ENCODE peak calls at places on chromosomes 4 and X, in five cellular contexts. One of them, this sample, is unnamed.

GRCh38 chr4:42149004-42149403 is 3.5 kb downstream of the BEND4 start:
- DNase-seq in transverse colon: no peak
- DNase-seq in H1: no peak
- DNase-seq in GM12878: no peak
- DNase-seq in esophagus muscularis mucosa: no peak
- DNase-seq in this sample: no peak

GRCh38 chr4:62399242-62399641 is 1199.1 kb downstream of the ADGRL3 start:
- DNase-seq in transverse colon: no peak
- DNase-seq in GM12878: no peak
- DNase-seq in H1: no peak
- DNase-seq in esophagus muscularis mucosa: no peak
- DNase-seq in this sample: no peak

GRCh38 chrX:110509778-110510510 is 151.3 kb downstream of the RTL9 start:
- DNase-seq in transverse colon: no peak
- DNase-seq in H1: no peak
- DNase-seq in esophagus muscularis mucosa: no peak
- DNase-seq in GM12878: no peak
- DNase-seq in this sample: no peak

GRCh38 chrX:153883163-153883843 is 2.7 kb downstream of the L1CAM start:
- DNase-seq in transverse colon: no peak
- DNase-seq in esophagus muscularis mucosa: no peak
- DNase-seq in GM12878: no peak
- DNase-seq in H1: no peak
- DNase-seq in this sample: no peak

GRCh38 chrX:16589211-16589610 is 60.7 kb upstream of the S100G start:
- DNase-seq in H1: no peak
- DNase-seq in transverse colon: no peak
- DNase-seq in esophagus muscularis mucosa: no peak
- DNase-seq in GM12878: no peak
- DNase-seq in this sample: no peak

GRCh38 chrX:95505721-95506120 is 1178.9 kb upstream of the DIAPH2 start:
- DNase-seq in GM12878: no peak
- DNase-seq in H1: no peak
- DNase-seq in esophagus muscularis mucosa: no peak
- DNase-seq in transverse colon: no peak
- DNase-seq in this sample: no peak

GRCh38 chr4:186298034-186298647 is 32.2 kb downstream of the F11 start:
- DNase-seq in transverse colon: no peak
- DNase-seq in GM12878: no peak
- DNase-seq in esophagus muscularis mucosa: no peak
- DNase-seq in H1: peak
- DNase-seq in this sample: no peak

GRCh38 chrX:2819345-2820130 is 9.2 kb upstream of the GYG2 start:
- DNase-seq in transverse colon: no peak
- DNase-seq in esophagus muscularis mucosa: no peak
- DNase-seq in H1: no peak
- DNase-seq in GM12878: no peak
- DNase-seq in this sample: no peak

GRCh38 chrX:73855546-73855945 is 292.5 kb downstream of the CHIC1 start:
- DNase-seq in GM12878: peak
- DNase-seq in esophagus muscularis mucosa: no peak
- DNase-seq in H1: peak
- DNase-seq in transverse colon: peak
- DNase-seq in this sample: peak

GRCh38 chr4:7021930-7022658 is 21.1 kb upstream of the TADA2B start:
- DNase-seq in H1: no peak
- DNase-seq in GM12878: no peak
- DNase-seq in transverse colon: no peak
- DNase-seq in esophagus muscularis mucosa: no peak
- DNase-seq in this sample: no peak

GRCh38 chr4:78592104-78592783 is 40.7 kb downstream of the ANXA3 start:
- DNase-seq in GM12878: no peak
- DNase-seq in esophagus muscularis mucosa: no peak
- DNase-seq in transverse colon: no peak
- DNase-seq in H1: no peak
- DNase-seq in this sample: no peak

GRCh38 chr4:138972956-138973819 is 42.4 kb upstream of the NOCT start:
- DNase-seq in GM12878: no peak
- DNase-seq in H1: peak
- DNase-seq in transverse colon: no peak
- DNase-seq in esophagus muscularis mucosa: no peak
- DNase-seq in this sample: no peak

GRCh38 chr4:123603165-123603564 is 206.6 kb downstream of the SPRY1 start:
- DNase-seq in H1: no peak
- DNase-seq in GM12878: no peak
- DNase-seq in esophagus muscularis mucosa: no peak
- DNase-seq in transverse colon: peak
- DNase-seq in this sample: no peak

GRCh38 chr4:82737354-82737753 is 61.2 kb downstream of the SCD5 start:
- DNase-seq in esophagus muscularis mucosa: no peak
- DNase-seq in transverse colon: no peak
- DNase-seq in H1: no peak
- DNase-seq in GM12878: no peak
- DNase-seq in this sample: no peak

GRCh38 chr4:82741188-82741587 is 57.4 kb downstream of the SCD5 start:
- DNase-seq in transverse colon: no peak
- DNase-seq in H1: no peak
- DNase-seq in esophagus muscularis mucosa: no peak
- DNase-seq in GM12878: no peak
- DNase-seq in this sample: no peak

GRCh38 chr4:82745173-82745842 is 53.3 kb downstream of the SCD5 start:
- DNase-seq in transverse colon: no peak
- DNase-seq in GM12878: no peak
- DNase-seq in H1: no peak
- DNase-seq in esophagus muscularis mucosa: no peak
- DNase-seq in this sample: no peak

GRCh38 chr4:82744284-82744963 is 54.2 kb downstream of the SCD5 start:
- DNase-seq in H1: no peak
- DNase-seq in esophagus muscularis mucosa: no peak
- DNase-seq in GM12878: no peak
- DNase-seq in transverse colon: no peak
- DNase-seq in this sample: no peak

DNA sequence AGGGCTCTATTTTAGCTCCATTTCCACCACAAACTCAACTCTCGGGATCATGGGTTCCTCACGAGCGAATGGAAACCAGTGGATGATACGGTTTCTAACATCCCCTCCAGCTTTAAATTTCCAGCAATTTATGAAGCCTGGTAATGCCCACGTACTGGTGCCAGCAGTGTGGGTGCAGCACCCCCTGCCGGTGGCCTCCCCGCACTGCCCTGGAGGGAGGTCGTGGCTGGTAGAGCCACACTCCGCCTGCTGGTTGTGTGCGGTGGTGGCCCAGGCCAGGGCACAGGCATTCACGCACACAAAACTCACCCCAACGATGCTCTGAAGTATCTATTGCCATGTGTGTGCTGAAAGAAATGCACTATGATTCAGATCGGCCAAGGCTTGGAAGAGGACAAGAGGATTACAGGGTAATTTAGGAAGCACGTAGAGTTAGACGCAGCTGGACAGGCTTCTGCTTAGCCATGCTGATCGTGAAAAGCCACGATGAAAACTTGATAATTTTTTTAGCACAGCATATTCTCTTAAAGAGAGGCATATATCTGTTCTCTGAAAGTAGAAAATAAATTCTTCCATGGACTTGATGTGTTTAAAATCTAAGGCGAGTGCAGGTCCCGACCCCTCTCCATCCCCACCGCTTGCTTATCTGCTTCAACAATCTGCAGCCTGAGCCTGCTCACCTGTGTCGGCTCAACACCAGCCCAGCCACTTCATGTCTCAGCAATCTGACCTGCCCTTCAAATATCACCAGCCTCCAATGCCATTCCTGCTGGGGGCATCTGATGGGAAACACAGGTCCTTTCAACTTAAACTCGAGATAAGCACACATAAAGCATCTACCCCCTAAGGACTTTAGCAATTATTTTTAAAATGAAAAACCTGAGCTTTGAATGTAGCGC is 59.1 kb downstream of the SCD5 start:
- DNase-seq in esophagus muscularis mucosa: no peak
- DNase-seq in transverse colon: peak
- DNase-seq in H1: peak
- DNase-seq in GM12878: peak
- DNase-seq in this sample: peak
- TF ChIP-seq POLR2AphosphoS5 in esophagus muscularis mucosa: no peak
- TF ChIP-seq POLR2AphosphoS5 in transverse colon: no peak
- TF ChIP-seq POLR2AphosphoS5 in H1: no peak
- TF ChIP-seq POLR2AphosphoS5 in GM12878: no peak
- TF ChIP-seq POLR2AphosphoS5 in this sample: no peak

DNA sequence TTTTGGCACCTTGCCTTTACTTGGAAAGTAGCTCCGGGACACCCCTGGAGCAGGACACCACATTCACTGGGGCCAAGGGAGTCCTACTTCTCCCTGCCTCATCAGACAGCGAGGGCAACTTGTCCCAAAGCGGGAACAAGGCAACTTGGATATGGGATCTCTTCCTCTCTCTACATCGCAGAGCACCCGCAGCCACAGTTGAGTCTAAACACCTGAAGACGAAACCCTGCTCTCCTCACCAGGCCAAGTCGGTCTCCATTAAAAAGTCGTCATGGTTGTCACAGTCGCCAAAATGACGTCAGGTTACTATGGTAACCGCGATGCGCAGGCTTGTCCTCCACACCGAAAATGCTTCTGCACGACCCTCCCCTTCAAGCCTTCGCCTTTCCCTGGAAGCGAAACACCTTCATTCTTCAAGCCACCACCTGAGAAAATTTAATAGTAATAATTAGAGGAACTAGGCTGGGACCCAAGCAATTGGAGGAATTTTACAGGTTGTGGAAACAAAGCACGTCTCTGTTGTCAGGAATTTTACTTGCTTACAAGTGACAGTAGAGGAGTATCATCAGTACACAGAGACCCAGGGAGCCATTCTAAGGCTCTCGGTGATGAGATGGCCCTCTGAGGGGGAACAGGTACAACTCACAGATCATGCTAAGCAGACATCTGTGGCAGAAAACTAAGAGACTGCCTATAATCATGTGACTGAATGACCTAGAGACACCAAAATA is 30.5 kb upstream of the TCEAL4 start:
- DNase-seq in esophagus muscularis mucosa: no peak
- DNase-seq in transverse colon: peak
- DNase-seq in H1: peak
- DNase-seq in GM12878: no peak
- DNase-seq in this sample: peak
- H3K4me3 ChIP-seq in esophagus muscularis mucosa: peak
- H3K4me3 ChIP-seq in transverse colon: peak
- H3K4me3 ChIP-seq in H1: peak
- H3K4me3 ChIP-seq in GM12878: peak
- H3K4me3 ChIP-seq in this sample: peak

GRCh38 chr4:69855822-69856221 is 4.1 kb downstream of the SULT1E1 start:
- DNase-seq in H1: no peak
- DNase-seq in esophagus muscularis mucosa: no peak
- DNase-seq in GM12878: no peak
- DNase-seq in transverse colon: no peak
- DNase-seq in this sample: no peak

GRCh38 chr4:69860521-69861298 is 765 bp upstream of the SULT1E1 start:
- DNase-seq in H1: no peak
- DNase-seq in transverse colon: no peak
- DNase-seq in esophagus muscularis mucosa: no peak
- DNase-seq in GM12878: no peak
- DNase-seq in this sample: no peak

GRCh38 chr4:69859140-69859539 is 805 bp downstream of the SULT1E1 start:
- DNase-seq in GM12878: no peak
- DNase-seq in H1: no peak
- DNase-seq in transverse colon: no peak
- DNase-seq in esophagus muscularis mucosa: no peak
- DNase-seq in this sample: no peak

GRCh38 chr4:69860007-69860406 is at the start of gene SULT1E1:
- DNase-seq in GM12878: no peak
- DNase-seq in H1: no peak
- DNase-seq in transverse colon: no peak
- DNase-seq in esophagus muscularis mucosa: no peak
- DNase-seq in this sample: no peak

GRCh38 chr4:69858683-69859082 is 1.3 kb downstream of the SULT1E1 start:
- DNase-seq in esophagus muscularis mucosa: no peak
- DNase-seq in transverse colon: no peak
- DNase-seq in GM12878: no peak
- DNase-seq in H1: no peak
- DNase-seq in this sample: no peak
- TF ChIP-seq EP300 in esophagus muscularis mucosa: no peak
- TF ChIP-seq EP300 in transverse colon: no peak
- TF ChIP-seq EP300 in GM12878: no peak
- TF ChIP-seq EP300 in H1: no peak
- TF ChIP-seq EP300 in this sample: no peak

DNA sequence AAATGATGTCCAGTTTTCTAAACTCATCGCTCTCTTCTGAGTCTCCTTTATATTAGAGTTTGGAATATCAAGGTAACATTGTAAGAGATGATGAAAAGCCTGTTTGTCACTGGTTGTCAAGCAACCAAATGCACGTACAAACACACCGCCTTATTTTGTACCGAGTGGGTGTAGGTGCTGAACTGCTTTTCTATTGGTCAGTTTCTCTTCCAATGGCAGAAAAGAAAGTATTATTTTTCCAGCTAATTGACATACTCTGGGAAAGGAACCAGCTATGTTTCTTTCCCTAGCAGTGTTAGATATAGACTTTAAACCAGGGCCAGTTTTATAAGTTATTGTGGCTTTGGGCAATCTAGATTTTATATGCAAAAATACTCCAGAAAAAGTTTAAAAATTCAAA is 6.6 kb upstream of the PPM1K start:
- DNase-seq in transverse colon: no peak
- DNase-seq in esophagus muscularis mucosa: peak
- DNase-seq in H1: no peak
- DNase-seq in GM12878: no peak
- DNase-seq in this sample: no peak
- TF ChIP-seq POLR2AphosphoS5 in transverse colon: no peak
- TF ChIP-seq POLR2AphosphoS5 in esophagus muscularis mucosa: peak
- TF ChIP-seq POLR2AphosphoS5 in H1: no peak
- TF ChIP-seq POLR2AphosphoS5 in GM12878: no peak
- TF ChIP-seq POLR2AphosphoS5 in this sample: no peak

GRCh38 chr4:104494161-104494560 is 533 bp downstream of the CXXC4 start:
- DNase-seq in H1: no peak
- DNase-seq in esophagus muscularis mucosa: no peak
- DNase-seq in GM12878: no peak
- DNase-seq in transverse colon: no peak
- DNase-seq in this sample: no peak
- H3K4me3 ChIP-seq in H1: peak
- H3K4me3 ChIP-seq in esophagus muscularis mucosa: peak
- H3K4me3 ChIP-seq in GM12878: peak
- H3K4me3 ChIP-seq in transverse colon: peak
- H3K4me3 ChIP-seq in this sample: peak

GRCh38 chrX:47144626-47145407 is at the start of the genes NDUFB11 and RBM10:
- DNase-seq in GM12878: peak
- DNase-seq in esophagus muscularis mucosa: peak
- DNase-seq in H1: peak
- DNase-seq in transverse colon: peak
- DNase-seq in this sample: peak
- TF ChIP-seq EP300 in GM12878: no peak
- TF ChIP-seq EP300 in esophagus muscularis mucosa: no peak
- TF ChIP-seq EP300 in H1: no peak
- TF ChIP-seq EP300 in transverse colon: no peak
- TF ChIP-seq EP300 in this sample: no peak

GRCh38 chrX:77640702-77641101 is 145.3 kb downstream of the ATRX start:
- DNase-seq in H1: no peak
- DNase-seq in esophagus muscularis mucosa: no peak
- DNase-seq in GM12878: peak
- DNase-seq in transverse colon: no peak
- DNase-seq in this sample: no peak

GRCh38 chrX:77635372-77635771 is 150.6 kb downstream of the ATRX start:
- DNase-seq in esophagus muscularis mucosa: no peak
- DNase-seq in GM12878: no peak
- DNase-seq in transverse colon: no peak
- DNase-seq in H1: no peak
- DNase-seq in this sample: no peak

GRCh38 chrX:77639820-77640219 is 146.2 kb downstream of the ATRX start:
- DNase-seq in esophagus muscularis mucosa: no peak
- DNase-seq in H1: no peak
- DNase-seq in GM12878: no peak
- DNase-seq in transverse colon: no peak
- DNase-seq in this sample: no peak

GRCh38 chrX:77638397-77638796 is 147.6 kb downstream of the ATRX start:
- DNase-seq in H1: no peak
- DNase-seq in esophagus muscularis mucosa: no peak
- DNase-seq in GM12878: no peak
- DNase-seq in transverse colon: no peak
- DNase-seq in this sample: no peak
- TF ChIP-seq POLR2AphosphoS5 in H1: no peak
- TF ChIP-seq POLR2AphosphoS5 in esophagus muscularis mucosa: no peak
- TF ChIP-seq POLR2AphosphoS5 in GM12878: no peak
- TF ChIP-seq POLR2AphosphoS5 in transverse colon: no peak
- TF ChIP-seq POLR2AphosphoS5 in this sample: no peak